ENCODE peak calls at places on chromosomes 12 and 14, in six cellular contexts. P, R, J, Q, N and D are unnamed samples.

GRCh38 chr14:49896956-49897355 is 4.1 kb downstream of the ARF6 start:
- DNase-seq in R (no peak), N (no peak), Q (no peak), P (no peak), J (no peak), D (no peak)

GRCh38 chr12:52454411-52455201 is 2.7 kb upstream of the KRT6B start:
- DNase-seq in Q (no peak), N (no peak), P (no peak), R (no peak), J (no peak), D (no peak)

GRCh38 chr12:68497702-68498101 is 113.0 kb upstream of the RAP1B start:
- DNase-seq in J (no peak), R (no peak), Q (no peak), N (peak), P (no peak), D (no peak)

GRCh38 chr12:14961466-14962155 is at the start of gene ARHGDIB:
- DNase-seq in R (no peak), J (peak), Q (peak), P (no peak), N (peak), D (peak)

GRCh38 chr14:88568196-88568595 is 5.4 kb downstream of the ZC3H14 start:
- DNase-seq in J (no peak), R (no peak), N (no peak), P (no peak), Q (no peak), D (no peak)

GRCh38 chr12:132536102-132536876 is 46.3 kb downstream of the FBRSL1 start:
- DNase-seq in N (no peak), P (no peak), R (no peak), J (no peak), Q (no peak), D (no peak)

GRCh38 chr14:77067632-77068514 is 30.2 kb upstream of the CIPC start:
- DNase-seq in P (peak), J (peak), Q (peak), N (peak), R (peak), D (no peak)

GRCh38 chr14:42229976-42230375 is 623.3 kb downstream of the LRFN5 start:
- DNase-seq in Q (no peak), J (no peak), N (no peak), R (no peak), P (no peak), D (no peak)

GRCh38 chr14:92490239-92490959 is 23.2 kb upstream of the RIN3 start:
- DNase-seq in R (no peak), Q (no peak), N (no peak), P (no peak), J (no peak), D (no peak)

GRCh38 chr14:62819931-62820330 is 225.3 kb downstream of the KCNH5 start:
- DNase-seq in P (no peak), J (no peak), R (no peak), N (no peak), Q (no peak), D (no peak)

GRCh38 chr14:64170190-64170589 is 124.0 kb downstream of the ESR2 start:
- DNase-seq in R (no peak), Q (no peak), J (no peak), P (no peak), N (no peak), D (no peak)

GRCh38 chr12:110658242-110658641 is 30.7 kb downstream of the HVCN1 start:
- DNase-seq in R (no peak), Q (no peak), N (no peak), J (no peak), P (no peak), D (no peak)

GRCh38 chr14:36662543-36663403 is 1.1 kb downstream of the PAX9 start:
- DNase-seq in N (no peak), P (no peak), R (no peak), Q (no peak), J (no peak), D (no peak)

GRCh38 chr12:30756074-30756473 is 1.3 kb upstream of the CAPRIN2 start:
- DNase-seq in N (no peak), J (no peak), Q (no peak), P (no peak), R (no peak), D (no peak)

GRCh38 chr12:15995801-15996200 is 84.7 kb downstream of the DERA start:
- DNase-seq in R (no peak), Q (no peak), P (no peak), N (no peak), J (no peak), D (no peak)

GRCh38 chr14:53767566-53767965 is 189.1 kb downstream of the BMP4 start:
- DNase-seq in R (no peak), P (no peak), J (no peak), Q (no peak), N (no peak), D (no peak)

GRCh38 chr14:94483071-94483451 is 7.1 kb upstream of the SERPINA9 start:
- DNase-seq in Q (no peak), J (no peak), P (no peak), R (no peak), N (no peak), D (no peak)

GRCh38 chr14:105014032-105014431 is 6.9 kb downstream of the CDCA4 start:
- DNase-seq in Q (no peak), J (no peak), R (no peak), N (no peak), P (peak), D (no peak)

GRCh38 chr12:131711551-131712205 is 788 bp downstream of the SFSWAP start:
- DNase-seq in P (peak), J (no peak), N (no peak), R (no peak), Q (no peak), D (no peak)

GRCh38 chr12:88122666-88123065 is 19.2 kb downstream of the CEP290 start:
- DNase-seq in J (no peak), N (no peak), R (no peak), Q (no peak), P (no peak), D (no peak)

GRCh38 chr12:53734425-53734824 is 7.2 kb upstream of the CALCOCO1 start:
- DNase-seq in R (no peak), J (no peak), Q (no peak), P (no peak), N (no peak), D (no peak)

GRCh38 chr12:121803861-121804416 is at the start of gene SETD1B:
- DNase-seq in P (peak), J (no peak), Q (peak), N (peak), R (no peak), D (no peak)

GRCh38 chr12:115481141-115481540 is 796.4 kb downstream of the MED13L start:
- DNase-seq in R (no peak), P (no peak), N (no peak), Q (no peak), J (no peak), D (no peak)

GRCh38 chr14:37198907-37199306 is 1.2 kb downstream of the MIPOL1 start:
- DNase-seq in N (no peak), P (no peak), J (no peak), Q (no peak), R (no peak), D (no peak)

GRCh38 chr14:72978856-72979255 is 48.0 kb downstream of the ZFYVE1 start:
- DNase-seq in R (no peak), P (no peak), J (no peak), N (no peak), Q (no peak), D (no peak)

GRCh38 chr12:42128327-42128726 is 16.3 kb downstream of the GXYLT1 start:
- DNase-seq in J (no peak), N (no peak), P (no peak), R (no peak), Q (no peak), D (no peak)

GRCh38 chr12:990308-990648 is 745 bp upstream of the ERC1 start:
- DNase-seq in R (peak), Q (no peak), P (peak), J (peak), N (peak), D (no peak)